ENCODE peak calls at places on chromosomes 1 and 21, in six cellular contexts. One of them, this sample, is unnamed.
A peak's percentile ranks its signal among the peaks of the same experiment; 100 is the strongest.

GRCh38 chr1:1359316-1359667 is 937 bp upstream of the MXRA8 start:
- DNase-seq in IMR-90: peak; percentile 83
- DNase-seq in upper lobe of right lung: no peak
- DNase-seq in coronary artery: no peak
- DNase-seq in ascending aorta: no peak
- DNase-seq in heart right ventricle: peak; percentile 32
- DNase-seq in this sample: no peak

GRCh38 chr1:153567621-153568366 is 2.1 kb upstream of the S100A2 start:
- DNase-seq in upper lobe of right lung: peak; percentile 57
- DNase-seq in coronary artery: no peak
- DNase-seq in ascending aorta: no peak
- DNase-seq in heart right ventricle: no peak
- DNase-seq in IMR-90: peak; percentile 71
- DNase-seq in this sample: no peak

GRCh38 chr1:25431495-25432363 is 1.0 kb downstream of the MACO1 start:
- DNase-seq in upper lobe of right lung: no peak
- DNase-seq in heart right ventricle: no peak
- DNase-seq in coronary artery: no peak
- DNase-seq in ascending aorta: no peak
- DNase-seq in IMR-90: no peak
- DNase-seq in this sample: no peak

GRCh38 chr1:242774256-242774655 is 249.8 kb upstream of the PLD5 start:
- DNase-seq in upper lobe of right lung: no peak
- DNase-seq in heart right ventricle: no peak
- DNase-seq in coronary artery: no peak
- DNase-seq in ascending aorta: no peak
- DNase-seq in IMR-90: no peak
- DNase-seq in this sample: no peak

GRCh38 chr21:32886339-32886738 is 114.8 kb upstream of the PAXBP1 start:
- DNase-seq in heart right ventricle: no peak
- DNase-seq in IMR-90: no peak
- DNase-seq in upper lobe of right lung: no peak
- DNase-seq in ascending aorta: no peak
- DNase-seq in coronary artery: no peak
- DNase-seq in this sample: no peak

GRCh38 chr1:150268706-150269403 is at the start of gene APH1A:
- DNase-seq in upper lobe of right lung: peak; percentile 98
- DNase-seq in heart right ventricle: peak; percentile 95
- DNase-seq in IMR-90: peak; percentile 96
- DNase-seq in ascending aorta: peak; percentile 92
- DNase-seq in coronary artery: peak; percentile 98
- DNase-seq in this sample: peak; percentile 94

GRCh38 chr1:161092621-161093028 is 3.3 kb upstream of the NECTIN4 start:
- DNase-seq in ascending aorta: no peak
- DNase-seq in IMR-90: peak; percentile 43
- DNase-seq in upper lobe of right lung: no peak
- DNase-seq in coronary artery: no peak
- DNase-seq in heart right ventricle: no peak
- DNase-seq in this sample: no peak

GRCh38 chr1:197130677-197131304 is 15.7 kb downstream of the ASPM start:
- DNase-seq in heart right ventricle: no peak
- DNase-seq in coronary artery: no peak
- DNase-seq in ascending aorta: no peak
- DNase-seq in upper lobe of right lung: no peak
- DNase-seq in IMR-90: peak; percentile 58
- DNase-seq in this sample: no peak

GRCh38 chr1:171142451-171143121 is 42.5 kb upstream of the FMO2 start:
- DNase-seq in upper lobe of right lung: no peak
- DNase-seq in heart right ventricle: no peak
- DNase-seq in IMR-90: peak; percentile 52
- DNase-seq in ascending aorta: no peak
- DNase-seq in coronary artery: no peak
- DNase-seq in this sample: peak; percentile 84

GRCh38 chr1:111201275-111202090 is 1.0 kb upstream of the DENND2D start:
- DNase-seq in heart right ventricle: no peak
- DNase-seq in upper lobe of right lung: no peak
- DNase-seq in coronary artery: no peak
- DNase-seq in IMR-90: no peak
- DNase-seq in ascending aorta: no peak
- DNase-seq in this sample: no peak

GRCh38 chr1:111202366-111202706 is 1.9 kb upstream of the DENND2D start:
- DNase-seq in IMR-90: no peak
- DNase-seq in coronary artery: no peak
- DNase-seq in heart right ventricle: no peak
- DNase-seq in ascending aorta: no peak
- DNase-seq in upper lobe of right lung: no peak
- DNase-seq in this sample: no peak

GRCh38 chr1:111203681-111204210 is 3.3 kb upstream of the DENND2D start:
- DNase-seq in IMR-90: no peak
- DNase-seq in ascending aorta: peak; percentile 53
- DNase-seq in coronary artery: no peak
- DNase-seq in heart right ventricle: peak; percentile 72
- DNase-seq in upper lobe of right lung: peak; percentile 97
- DNase-seq in this sample: no peak

GRCh38 chr1:111204211-111204883 is 3.9 kb upstream of the DENND2D start:
- DNase-seq in upper lobe of right lung: peak; percentile 94
- DNase-seq in heart right ventricle: peak; percentile 54
- DNase-seq in coronary artery: no peak
- DNase-seq in ascending aorta: no peak
- DNase-seq in IMR-90: no peak
- DNase-seq in this sample: no peak

DNA sequence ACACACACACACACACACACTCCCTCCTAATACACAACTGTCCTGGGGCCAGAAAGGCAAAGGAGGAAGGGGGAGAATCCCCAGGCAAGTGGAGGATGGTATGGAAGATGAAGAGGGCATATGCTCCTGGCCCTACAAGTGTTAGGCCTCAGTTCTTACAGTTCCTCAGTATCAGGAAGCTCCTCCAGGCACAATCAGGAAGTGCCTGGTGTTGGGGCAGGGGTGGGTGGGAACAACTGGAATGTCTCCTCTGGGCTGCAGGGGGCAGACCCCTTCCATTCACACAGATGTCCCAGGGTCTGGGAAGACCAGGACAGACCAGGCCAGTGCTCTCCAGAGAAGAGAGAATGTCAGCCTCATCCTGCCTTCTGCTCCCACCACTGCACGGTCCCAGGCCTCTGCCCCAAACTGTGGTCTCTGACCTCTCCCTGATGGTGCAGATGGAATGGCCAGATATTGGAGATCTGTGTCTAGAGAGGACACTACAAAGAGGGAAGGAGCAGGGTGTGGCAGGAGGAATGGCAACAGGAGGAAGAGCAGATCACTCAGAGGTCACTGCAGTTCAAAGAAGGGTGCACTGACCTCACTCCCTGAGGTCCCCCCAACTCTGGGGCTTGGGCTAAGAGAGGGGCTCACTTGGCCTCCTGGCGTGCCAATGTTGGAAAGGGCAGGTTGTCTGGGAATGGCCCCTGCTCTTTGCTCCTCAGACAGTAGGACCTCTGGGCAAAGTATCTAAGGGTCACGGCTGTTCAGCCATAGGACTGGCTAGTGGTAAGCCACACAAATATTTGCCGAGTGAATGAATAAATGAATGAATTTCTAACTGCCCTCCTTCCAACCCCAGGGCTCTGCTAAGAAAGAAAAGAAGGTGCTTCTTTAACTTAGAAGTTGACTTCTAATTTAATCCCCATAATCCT is 2.5 kb upstream of the DENND2D start:
- DNase-seq in IMR-90: no peak
- DNase-seq in coronary artery: no peak
- DNase-seq in ascending aorta: no peak
- DNase-seq in upper lobe of right lung: no peak
- DNase-seq in heart right ventricle: no peak
- DNase-seq in this sample: no peak
- H3K4me3 ChIP-seq in IMR-90: no peak overlapping the region
- H3K4me3 ChIP-seq in coronary artery: peak overlapping the region; percentile 94
- H3K4me3 ChIP-seq in ascending aorta: peak overlapping the region; percentile 87
- H3K4me3 ChIP-seq in upper lobe of right lung: peak overlapping the region; percentile 75
- H3K4me3 ChIP-seq in heart right ventricle: no peak overlapping the region
- H3K4me3 ChIP-seq in this sample: no peak overlapping the region

DNA sequence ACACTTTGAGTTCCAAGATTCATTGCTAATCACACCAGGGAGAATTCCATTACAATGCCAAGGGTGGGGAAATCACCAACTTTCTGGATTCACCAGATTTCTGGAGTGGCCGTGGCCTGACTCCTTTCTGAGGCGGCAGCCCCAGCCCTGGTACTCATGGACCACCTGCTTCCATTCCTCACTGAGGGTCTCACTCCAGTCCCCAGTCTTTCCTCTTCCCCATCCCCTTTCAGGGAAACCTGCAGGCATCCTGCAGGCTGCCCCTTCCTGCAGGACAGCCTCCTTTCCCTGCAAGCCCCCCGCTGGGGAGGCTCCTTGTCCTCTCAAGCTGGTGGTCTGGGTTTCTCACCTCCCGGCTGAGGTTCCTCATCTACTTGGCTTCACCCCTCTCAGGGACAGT is 12.7 kb upstream of the CDK18 start:
- DNase-seq in coronary artery: no peak
- DNase-seq in upper lobe of right lung: no peak
- DNase-seq in heart right ventricle: no peak
- DNase-seq in IMR-90: no peak
- DNase-seq in ascending aorta: no peak
- DNase-seq in this sample: no peak
- TF ChIP-seq CTCF in coronary artery: no peak
- TF ChIP-seq CTCF in upper lobe of right lung: no peak
- TF ChIP-seq CTCF in heart right ventricle: no peak
- TF ChIP-seq CTCF in IMR-90: no peak
- TF ChIP-seq CTCF in ascending aorta: no peak
- TF ChIP-seq CTCF in this sample: no peak

DNA sequence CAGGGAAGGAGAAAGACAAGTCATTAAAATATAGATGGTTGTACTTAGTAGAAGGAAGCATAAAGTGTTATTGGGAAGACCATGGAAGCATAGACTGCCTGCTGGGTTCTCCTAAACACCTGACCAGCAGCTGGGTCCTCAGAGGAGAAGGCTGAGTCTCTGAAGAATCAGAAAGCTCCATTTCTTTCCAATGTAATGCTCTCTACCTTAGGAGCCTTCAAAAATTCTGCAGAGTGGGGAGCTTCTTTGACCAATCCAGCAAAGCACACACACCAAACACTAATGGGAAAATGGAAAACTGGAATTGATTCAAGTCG is 21.1 kb upstream of the BCL10 start:
- DNase-seq in upper lobe of right lung: no peak
- DNase-seq in IMR-90: no peak
- DNase-seq in coronary artery: no peak
- DNase-seq in heart right ventricle: no peak
- DNase-seq in ascending aorta: no peak
- DNase-seq in this sample: no peak
- H3K4me3 ChIP-seq in upper lobe of right lung: no peak overlapping the region
- H3K4me3 ChIP-seq in IMR-90: peak overlapping the region; percentile 0
- H3K4me3 ChIP-seq in coronary artery: peak overlapping the region; percentile 39
- H3K4me3 ChIP-seq in heart right ventricle: no peak overlapping the region
- H3K4me3 ChIP-seq in ascending aorta: peak overlapping the region; percentile 8
- H3K4me3 ChIP-seq in this sample: no peak overlapping the region

GRCh38 chr1:178528963-178529355 is 16.1 kb downstream of the TEX35 start:
- DNase-seq in ascending aorta: no peak
- DNase-seq in IMR-90: no peak
- DNase-seq in upper lobe of right lung: no peak
- DNase-seq in heart right ventricle: no peak
- DNase-seq in coronary artery: no peak
- DNase-seq in this sample: no peak

GRCh38 chr1:178529364-178530036 is 16.6 kb downstream of the TEX35 start:
- DNase-seq in heart right ventricle: no peak
- DNase-seq in upper lobe of right lung: no peak
- DNase-seq in ascending aorta: no peak
- DNase-seq in coronary artery: no peak
- DNase-seq in IMR-90: no peak
- DNase-seq in this sample: no peak

GRCh38 chr1:178530037-178530402 is 17.1 kb downstream of the TEX35 start:
- DNase-seq in upper lobe of right lung: no peak
- DNase-seq in IMR-90: peak; percentile 86
- DNase-seq in heart right ventricle: peak; percentile 30
- DNase-seq in ascending aorta: no peak
- DNase-seq in coronary artery: no peak
- DNase-seq in this sample: peak; percentile 68

GRCh38 chr1:178527117-178527516 is 14.2 kb downstream of the TEX35 start:
- DNase-seq in upper lobe of right lung: no peak
- DNase-seq in coronary artery: no peak
- DNase-seq in ascending aorta: no peak
- DNase-seq in heart right ventricle: no peak
- DNase-seq in IMR-90: no peak
- DNase-seq in this sample: no peak

GRCh38 chr1:178528219-178528962 is 15.5 kb downstream of the TEX35 start:
- DNase-seq in ascending aorta: no peak
- DNase-seq in IMR-90: no peak
- DNase-seq in upper lobe of right lung: no peak
- DNase-seq in coronary artery: no peak
- DNase-seq in heart right ventricle: no peak
- DNase-seq in this sample: no peak
- TF ChIP-seq CTCF in ascending aorta: no peak
- TF ChIP-seq CTCF in IMR-90: no peak
- TF ChIP-seq CTCF in upper lobe of right lung: no peak
- TF ChIP-seq CTCF in coronary artery: no peak
- TF ChIP-seq CTCF in heart right ventricle: no peak
- TF ChIP-seq CTCF in this sample: no peak

DNA sequence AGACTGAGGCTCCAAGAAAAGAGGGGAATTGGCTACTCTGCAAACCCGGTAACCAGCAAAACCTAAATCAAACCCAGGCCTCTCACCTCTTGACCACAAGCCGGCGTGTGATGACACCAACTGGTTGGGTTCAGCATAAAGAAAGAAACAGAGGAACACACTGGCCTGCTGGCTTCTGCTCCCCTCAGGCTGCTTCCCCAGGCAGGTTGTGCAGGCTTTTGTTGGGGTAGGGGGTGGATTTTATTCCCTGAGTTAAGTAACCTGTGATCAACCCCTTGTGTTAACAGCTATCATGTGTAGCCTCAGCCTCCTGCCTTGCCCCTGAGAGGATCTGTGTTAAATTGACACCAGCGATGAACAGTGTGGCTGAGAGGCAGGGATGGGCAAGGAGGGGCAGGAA is 111.6 kb upstream of the ZBTB40 start:
- DNase-seq in ascending aorta: no peak
- DNase-seq in coronary artery: no peak
- DNase-seq in IMR-90: no peak
- DNase-seq in upper lobe of right lung: no peak
- DNase-seq in heart right ventricle: no peak
- DNase-seq in this sample: no peak
- H3K4me3 ChIP-seq in ascending aorta: no peak overlapping the region
- H3K4me3 ChIP-seq in coronary artery: no peak overlapping the region
- H3K4me3 ChIP-seq in IMR-90: no peak overlapping the region
- H3K4me3 ChIP-seq in upper lobe of right lung: no peak overlapping the region
- H3K4me3 ChIP-seq in heart right ventricle: no peak overlapping the region
- H3K4me3 ChIP-seq in this sample: no peak overlapping the region

GRCh38 chr1:42958488-42959317 is at the start of gene SLC2A1:
- DNase-seq in upper lobe of right lung: peak; percentile 91
- DNase-seq in heart right ventricle: peak; percentile 90
- DNase-seq in ascending aorta: peak; percentile 88
- DNase-seq in IMR-90: peak; percentile 94
- DNase-seq in coronary artery: peak; percentile 96
- DNase-seq in this sample: peak; percentile 78
- TF ChIP-seq CTCF in upper lobe of right lung: no peak
- TF ChIP-seq CTCF in heart right ventricle: no peak
- TF ChIP-seq CTCF in ascending aorta: no peak
- TF ChIP-seq CTCF in IMR-90: no peak
- TF ChIP-seq CTCF in coronary artery: no peak
- TF ChIP-seq CTCF in this sample: no peak

DNA sequence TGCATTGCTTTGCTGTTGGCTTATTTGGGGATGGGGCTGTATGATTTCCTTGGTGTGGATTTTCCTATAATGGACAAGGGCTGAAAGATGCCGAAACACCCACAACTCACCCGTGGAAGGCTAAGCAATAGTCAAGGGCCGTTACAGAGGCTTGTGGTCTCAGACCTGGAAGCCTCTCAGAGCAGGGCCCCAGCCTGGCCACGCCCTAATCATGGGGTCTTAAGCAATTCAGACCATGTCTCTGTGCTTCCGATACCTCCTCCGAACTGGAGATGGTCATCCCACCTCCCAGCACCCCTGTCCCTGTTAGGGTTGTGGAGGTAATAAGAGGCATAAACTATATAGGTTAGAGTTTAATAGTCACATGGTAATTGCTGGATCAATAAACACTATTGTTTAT is 3.4 kb downstream of the ABCG1 start:
- DNase-seq in coronary artery: no peak
- DNase-seq in IMR-90: no peak
- DNase-seq in ascending aorta: no peak
- DNase-seq in heart right ventricle: no peak
- DNase-seq in upper lobe of right lung: no peak
- DNase-seq in this sample: no peak
- H3K4me3 ChIP-seq in coronary artery: no peak overlapping the region
- H3K4me3 ChIP-seq in IMR-90: no peak overlapping the region
- H3K4me3 ChIP-seq in ascending aorta: no peak overlapping the region
- H3K4me3 ChIP-seq in heart right ventricle: no peak overlapping the region
- H3K4me3 ChIP-seq in upper lobe of right lung: no peak overlapping the region
- H3K4me3 ChIP-seq in this sample: no peak overlapping the region